ENCODE peak calls at places on chromosomes 4 and X, in four cellular contexts. One of them, this sample, is unnamed.

GRCh38 chr4:108881190-108881589 is 118.3 kb upstream of the ETNPPL start:
- DNase-seq in activated CD4-positive, alpha-beta T cell treated with anti-CD3 and anti-CD28 coated beads, Interleukin-2, amount 50 U/mL, for 1 hour: no peak
- DNase-seq in stimulated activated naive CD4-positive, alpha-beta T cell: no peak
- DNase-seq in T1000: no peak
- DNase-seq in this sample: no peak

GRCh38 chr4:968221-968620 is 5.1 kb downstream of the DGKQ start:
- DNase-seq in activated CD4-positive, alpha-beta T cell treated with anti-CD3 and anti-CD28 coated beads, Interleukin-2, amount 50 U/mL, for 1 hour: no peak
- DNase-seq in stimulated activated naive CD4-positive, alpha-beta T cell: no peak
- DNase-seq in T1000: no peak
- DNase-seq in this sample: no peak

GRCh38 chrX:49186125-49187027 is at the start of gene PRICKLE3:
- DNase-seq in activated CD4-positive, alpha-beta T cell treated with anti-CD3 and anti-CD28 coated beads, Interleukin-2, amount 50 U/mL, for 1 hour: peak; percentile 71
- DNase-seq in stimulated activated naive CD4-positive, alpha-beta T cell: peak; percentile 67
- DNase-seq in T1000: peak; percentile 51
- DNase-seq in this sample: peak; percentile 61

GRCh38 chrX:136130931-136131843 is 16.1 kb upstream of the FHL1 start:
- DNase-seq in activated CD4-positive, alpha-beta T cell treated with anti-CD3 and anti-CD28 coated beads, Interleukin-2, amount 50 U/mL, for 1 hour: no peak
- DNase-seq in stimulated activated naive CD4-positive, alpha-beta T cell: no peak
- DNase-seq in T1000: peak; percentile 38
- DNase-seq in this sample: no peak

GRCh38 chr4:88359558-88359957 is 19.1 kb upstream of the HERC6 start:
- DNase-seq in activated CD4-positive, alpha-beta T cell treated with anti-CD3 and anti-CD28 coated beads, Interleukin-2, amount 50 U/mL, for 1 hour: no peak
- DNase-seq in stimulated activated naive CD4-positive, alpha-beta T cell: no peak
- DNase-seq in T1000: no peak
- DNase-seq in this sample: no peak

GRCh38 chrX:119537487-119537886 is 27.7 kb downstream of the STEEP1 start:
- DNase-seq in activated CD4-positive, alpha-beta T cell treated with anti-CD3 and anti-CD28 coated beads, Interleukin-2, amount 50 U/mL, for 1 hour: no peak
- DNase-seq in stimulated activated naive CD4-positive, alpha-beta T cell: no peak
- DNase-seq in T1000: no peak
- DNase-seq in this sample: no peak

GRCh38 chrX:38055170-38055847 is 49.0 kb downstream of the SYTL5 start:
- DNase-seq in activated CD4-positive, alpha-beta T cell treated with anti-CD3 and anti-CD28 coated beads, Interleukin-2, amount 50 U/mL, for 1 hour: no peak
- DNase-seq in stimulated activated naive CD4-positive, alpha-beta T cell: no peak
- DNase-seq in T1000: no peak
- DNase-seq in this sample: no peak

GRCh38 chrX:119417842-119418241 is 18.7 kb downstream of the SLC25A43 start:
- DNase-seq in activated CD4-positive, alpha-beta T cell treated with anti-CD3 and anti-CD28 coated beads, Interleukin-2, amount 50 U/mL, for 1 hour: no peak
- DNase-seq in stimulated activated naive CD4-positive, alpha-beta T cell: no peak
- DNase-seq in T1000: no peak
- DNase-seq in this sample: no peak

GRCh38 chrX:129876734-129877395 is 29.1 kb upstream of the UTP14A start:
- DNase-seq in activated CD4-positive, alpha-beta T cell treated with anti-CD3 and anti-CD28 coated beads, Interleukin-2, amount 50 U/mL, for 1 hour: no peak
- DNase-seq in stimulated activated naive CD4-positive, alpha-beta T cell: no peak
- DNase-seq in T1000: no peak
- DNase-seq in this sample: no peak

GRCh38 chr4:125316781-125317525 is 2.2 kb downstream of the FAT4 start:
- DNase-seq in activated CD4-positive, alpha-beta T cell treated with anti-CD3 and anti-CD28 coated beads, Interleukin-2, amount 50 U/mL, for 1 hour: no peak
- DNase-seq in stimulated activated naive CD4-positive, alpha-beta T cell: no peak
- DNase-seq in T1000: no peak
- DNase-seq in this sample: no peak

GRCh38 chr4:15339732-15340131 is 88.1 kb upstream of the C1QTNF7 start:
- DNase-seq in activated CD4-positive, alpha-beta T cell treated with anti-CD3 and anti-CD28 coated beads, Interleukin-2, amount 50 U/mL, for 1 hour: no peak
- DNase-seq in stimulated activated naive CD4-positive, alpha-beta T cell: no peak
- DNase-seq in T1000: no peak
- DNase-seq in this sample: no peak

GRCh38 chr4:174757736-174758135 is 71.3 kb downstream of the GLRA3 start:
- DNase-seq in activated CD4-positive, alpha-beta T cell treated with anti-CD3 and anti-CD28 coated beads, Interleukin-2, amount 50 U/mL, for 1 hour: no peak
- DNase-seq in stimulated activated naive CD4-positive, alpha-beta T cell: no peak
- DNase-seq in T1000: no peak
- DNase-seq in this sample: no peak

GRCh38 chrX:386768-387575 is at the start of gene PPP2R3B:
- DNase-seq in activated CD4-positive, alpha-beta T cell treated with anti-CD3 and anti-CD28 coated beads, Interleukin-2, amount 50 U/mL, for 1 hour: peak; percentile 98
- DNase-seq in stimulated activated naive CD4-positive, alpha-beta T cell: no peak
- DNase-seq in T1000: no peak
- DNase-seq in this sample: peak; percentile 98

GRCh38 chrX:130106071-130106470 is 4.2 kb downstream of the ELF4 start:
- DNase-seq in activated CD4-positive, alpha-beta T cell treated with anti-CD3 and anti-CD28 coated beads, Interleukin-2, amount 50 U/mL, for 1 hour: no peak
- DNase-seq in stimulated activated naive CD4-positive, alpha-beta T cell: no peak
- DNase-seq in T1000: no peak
- DNase-seq in this sample: no peak

GRCh38 chr4:105107105-105107856 is 39.4 kb upstream of the TET2 start:
- DNase-seq in activated CD4-positive, alpha-beta T cell treated with anti-CD3 and anti-CD28 coated beads, Interleukin-2, amount 50 U/mL, for 1 hour: no peak
- DNase-seq in stimulated activated naive CD4-positive, alpha-beta T cell: no peak
- DNase-seq in T1000: no peak
- DNase-seq in this sample: no peak

GRCh38 chrX:48713847-48714246 is 17.3 kb downstream of the SUV39H1 start:
- DNase-seq in activated CD4-positive, alpha-beta T cell treated with anti-CD3 and anti-CD28 coated beads, Interleukin-2, amount 50 U/mL, for 1 hour: no peak
- DNase-seq in stimulated activated naive CD4-positive, alpha-beta T cell: no peak
- DNase-seq in T1000: no peak
- DNase-seq in this sample: no peak

GRCh38 chrX:17459596-17459995 is 84.6 kb downstream of the NHS start:
- DNase-seq in activated CD4-positive, alpha-beta T cell treated with anti-CD3 and anti-CD28 coated beads, Interleukin-2, amount 50 U/mL, for 1 hour: no peak
- DNase-seq in stimulated activated naive CD4-positive, alpha-beta T cell: no peak
- DNase-seq in T1000: no peak
- DNase-seq in this sample: no peak

GRCh38 chrX:15881498-15881897 is 26.9 kb upstream of the AP1S2 start:
- DNase-seq in activated CD4-positive, alpha-beta T cell treated with anti-CD3 and anti-CD28 coated beads, Interleukin-2, amount 50 U/mL, for 1 hour: no peak
- DNase-seq in stimulated activated naive CD4-positive, alpha-beta T cell: no peak
- DNase-seq in T1000: no peak
- DNase-seq in this sample: no peak

GRCh38 chrX:42289492-42290385 is 366.4 kb upstream of the CASK start:
- DNase-seq in activated CD4-positive, alpha-beta T cell treated with anti-CD3 and anti-CD28 coated beads, Interleukin-2, amount 50 U/mL, for 1 hour: no peak
- DNase-seq in stimulated activated naive CD4-positive, alpha-beta T cell: no peak
- DNase-seq in T1000: no peak
- DNase-seq in this sample: no peak